ENCODE peak calls at places on chromosomes 12 and 14, in nine cellular contexts. One of them, this sample, is unnamed.

GRCh38 chr14:104392396-104393198 is 187.0 kb upstream of the C14orf180 start:
- DNase-seq in adrenal gland: no peak
- DNase-seq in kidney tubule cell: no peak
- DNase-seq in astrocyte of the spinal cord: no peak
- DNase-seq in NCI-H748 treated with DMSO at 0.1 percent for 48 hours: no peak
- DNase-seq in effector CD4-positive, alpha-beta T cell: no peak
- DNase-seq in stimulated activated naive B cell treated with anti-CD40 and anti-IgM and Interleukin-4, amounts not matched to agents 10 μg/mL and 1 μg/mL and 100 μg/mL, for 72 hours: no peak
- DNase-seq in aorta: peak; percentile 38
- DNase-seq in heart left ventricle: peak; percentile 4
- DNase-seq in this sample: no peak

GRCh38 chr12:85441740-85442139 is 161.7 kb downstream of the ALX1 start:
- DNase-seq in adrenal gland: no peak
- DNase-seq in kidney tubule cell: no peak
- DNase-seq in astrocyte of the spinal cord: peak; percentile 33
- DNase-seq in NCI-H748 treated with DMSO at 0.1 percent for 48 hours: no peak
- DNase-seq in effector CD4-positive, alpha-beta T cell: no peak
- DNase-seq in stimulated activated naive B cell treated with anti-CD40 and anti-IgM and Interleukin-4, amounts not matched to agents 10 μg/mL and 1 μg/mL and 100 μg/mL, for 72 hours: no peak
- DNase-seq in aorta: no peak
- DNase-seq in heart left ventricle: no peak
- DNase-seq in this sample: no peak

GRCh38 chr12:63362801-63363200 is 211.8 kb upstream of the AVPR1A start:
- DNase-seq in adrenal gland: no peak
- DNase-seq in kidney tubule cell: peak; percentile 65
- DNase-seq in astrocyte of the spinal cord: peak; percentile 25
- DNase-seq in NCI-H748 treated with DMSO at 0.1 percent for 48 hours: no peak
- DNase-seq in effector CD4-positive, alpha-beta T cell: no peak
- DNase-seq in stimulated activated naive B cell treated with anti-CD40 and anti-IgM and Interleukin-4, amounts not matched to agents 10 μg/mL and 1 μg/mL and 100 μg/mL, for 72 hours: no peak
- DNase-seq in aorta: no peak
- DNase-seq in heart left ventricle: no peak
- DNase-seq in this sample: no peak

GRCh38 chr12:14741153-14741552 is 44.8 kb upstream of the GUCY2C start:
- DNase-seq in adrenal gland: no peak
- DNase-seq in kidney tubule cell: peak; percentile 53
- DNase-seq in astrocyte of the spinal cord: no peak
- DNase-seq in NCI-H748 treated with DMSO at 0.1 percent for 48 hours: no peak
- DNase-seq in effector CD4-positive, alpha-beta T cell: no peak
- DNase-seq in stimulated activated naive B cell treated with anti-CD40 and anti-IgM and Interleukin-4, amounts not matched to agents 10 μg/mL and 1 μg/mL and 100 μg/mL, for 72 hours: peak; percentile 10
- DNase-seq in aorta: no peak
- DNase-seq in heart left ventricle: no peak
- DNase-seq in this sample: no peak

GRCh38 chr12:14272954-14273910 is 92.2 kb upstream of the ATF7IP start:
- DNase-seq in adrenal gland: no peak
- DNase-seq in kidney tubule cell: no peak
- DNase-seq in astrocyte of the spinal cord: no peak
- DNase-seq in NCI-H748 treated with DMSO at 0.1 percent for 48 hours: no peak
- DNase-seq in effector CD4-positive, alpha-beta T cell: no peak
- DNase-seq in stimulated activated naive B cell treated with anti-CD40 and anti-IgM and Interleukin-4, amounts not matched to agents 10 μg/mL and 1 μg/mL and 100 μg/mL, for 72 hours: no peak
- DNase-seq in aorta: no peak
- DNase-seq in heart left ventricle: no peak
- DNase-seq in this sample: no peak

GRCh38 chr12:3204143-3204542 is 127.0 kb downstream of the TSPAN9 start:
- DNase-seq in adrenal gland: no peak
- DNase-seq in kidney tubule cell: no peak
- DNase-seq in astrocyte of the spinal cord: no peak
- DNase-seq in NCI-H748 treated with DMSO at 0.1 percent for 48 hours: no peak
- DNase-seq in effector CD4-positive, alpha-beta T cell: no peak
- DNase-seq in stimulated activated naive B cell treated with anti-CD40 and anti-IgM and Interleukin-4, amounts not matched to agents 10 μg/mL and 1 μg/mL and 100 μg/mL, for 72 hours: no peak
- DNase-seq in aorta: no peak
- DNase-seq in heart left ventricle: peak; percentile 58
- DNase-seq in this sample: no peak

GRCh38 chr12:3313066-3313465 is 177.9 kb upstream of the PRMT8 start:
- DNase-seq in adrenal gland: no peak
- DNase-seq in kidney tubule cell: peak; percentile 77
- DNase-seq in astrocyte of the spinal cord: peak; percentile 60
- DNase-seq in NCI-H748 treated with DMSO at 0.1 percent for 48 hours: no peak
- DNase-seq in effector CD4-positive, alpha-beta T cell: no peak
- DNase-seq in stimulated activated naive B cell treated with anti-CD40 and anti-IgM and Interleukin-4, amounts not matched to agents 10 μg/mL and 1 μg/mL and 100 μg/mL, for 72 hours: no peak
- DNase-seq in aorta: no peak
- DNase-seq in heart left ventricle: no peak
- DNase-seq in this sample: no peak

GRCh38 chr14:36521598-36522345 is 1.7 kb upstream of the NKX2-1 start:
- DNase-seq in adrenal gland: no peak
- DNase-seq in kidney tubule cell: no peak
- DNase-seq in astrocyte of the spinal cord: no peak
- DNase-seq in NCI-H748 treated with DMSO at 0.1 percent for 48 hours: no peak
- DNase-seq in effector CD4-positive, alpha-beta T cell: no peak
- DNase-seq in stimulated activated naive B cell treated with anti-CD40 and anti-IgM and Interleukin-4, amounts not matched to agents 10 μg/mL and 1 μg/mL and 100 μg/mL, for 72 hours: no peak
- DNase-seq in aorta: no peak
- DNase-seq in heart left ventricle: no peak
- DNase-seq in this sample: no peak

GRCh38 chr12:121990692-121991603 is 30.7 kb upstream of the BCL7A start:
- DNase-seq in adrenal gland: no peak
- DNase-seq in kidney tubule cell: no peak
- DNase-seq in astrocyte of the spinal cord: peak; percentile 40
- DNase-seq in NCI-H748 treated with DMSO at 0.1 percent for 48 hours: no peak
- DNase-seq in effector CD4-positive, alpha-beta T cell: no peak
- DNase-seq in stimulated activated naive B cell treated with anti-CD40 and anti-IgM and Interleukin-4, amounts not matched to agents 10 μg/mL and 1 μg/mL and 100 μg/mL, for 72 hours: peak; percentile 74
- DNase-seq in aorta: no peak
- DNase-seq in heart left ventricle: no peak
- DNase-seq in this sample: no peak

GRCh38 chr12:8917751-8918150 is 3.4 kb downstream of the PHC1 start:
- DNase-seq in adrenal gland: no peak
- DNase-seq in kidney tubule cell: no peak
- DNase-seq in astrocyte of the spinal cord: no peak
- DNase-seq in NCI-H748 treated with DMSO at 0.1 percent for 48 hours: no peak
- DNase-seq in effector CD4-positive, alpha-beta T cell: no peak
- DNase-seq in stimulated activated naive B cell treated with anti-CD40 and anti-IgM and Interleukin-4, amounts not matched to agents 10 μg/mL and 1 μg/mL and 100 μg/mL, for 72 hours: no peak
- DNase-seq in aorta: no peak
- DNase-seq in heart left ventricle: no peak
- DNase-seq in this sample: no peak

GRCh38 chr14:66595394-66595793 is 87.4 kb downstream of the GPHN start:
- DNase-seq in adrenal gland: no peak
- DNase-seq in kidney tubule cell: no peak
- DNase-seq in astrocyte of the spinal cord: no peak
- DNase-seq in NCI-H748 treated with DMSO at 0.1 percent for 48 hours: no peak
- DNase-seq in effector CD4-positive, alpha-beta T cell: no peak
- DNase-seq in stimulated activated naive B cell treated with anti-CD40 and anti-IgM and Interleukin-4, amounts not matched to agents 10 μg/mL and 1 μg/mL and 100 μg/mL, for 72 hours: no peak
- DNase-seq in aorta: no peak
- DNase-seq in heart left ventricle: no peak
- DNase-seq in this sample: no peak

GRCh38 chr14:88791629-88792571 is 853 bp downstream of the EML5 start:
- DNase-seq in adrenal gland: peak; percentile 42
- DNase-seq in kidney tubule cell: peak; percentile 9
- DNase-seq in astrocyte of the spinal cord: no peak
- DNase-seq in NCI-H748 treated with DMSO at 0.1 percent for 48 hours: peak; percentile 70
- DNase-seq in effector CD4-positive, alpha-beta T cell: peak; percentile 11
- DNase-seq in stimulated activated naive B cell treated with anti-CD40 and anti-IgM and Interleukin-4, amounts not matched to agents 10 μg/mL and 1 μg/mL and 100 μg/mL, for 72 hours: peak; percentile 2
- DNase-seq in aorta: peak; percentile 46
- DNase-seq in heart left ventricle: no peak
- DNase-seq in this sample: peak; percentile 9

GRCh38 chr14:89327771-89328212 is 89.2 kb downstream of the FOXN3 start:
- DNase-seq in adrenal gland: no peak
- DNase-seq in kidney tubule cell: no peak
- DNase-seq in astrocyte of the spinal cord: peak; percentile 83
- DNase-seq in NCI-H748 treated with DMSO at 0.1 percent for 48 hours: peak; percentile 55
- DNase-seq in effector CD4-positive, alpha-beta T cell: no peak
- DNase-seq in stimulated activated naive B cell treated with anti-CD40 and anti-IgM and Interleukin-4, amounts not matched to agents 10 μg/mL and 1 μg/mL and 100 μg/mL, for 72 hours: no peak
- DNase-seq in aorta: no peak
- DNase-seq in heart left ventricle: no peak
- DNase-seq in this sample: no peak